ENCODE peak calls at places on chromosomes 16 and 17, in seven cellular contexts. V is naive thymus-derived CD8-positive, alpha-beta T cell; L is activated CD4-positive, alpha-beta memory T cell treated with anti-CD3 and anti-CD28 coated beads, Interleukin-2, amount 10 ng/mL, durations not matched to agents 7 days and 5 days; J is sigmoid colon; T is GM06990; K is GM04503; B is GM12891. S is an unnamed sample.
A peak's percentile ranks its signal among the peaks of the same experiment; 100 is the strongest.

GRCh38 chr17:57309479-57309878 is 53.2 kb downstream of the MSI2 start:
- DNase-seq in K (no peak), J (no peak), B (no peak), L (no peak), V (no peak), T (no peak), S (no peak)

GRCh38 chr17:13477180-13477611 is 124.5 kb downstream of the HS3ST3A1 start:
- DNase-seq in K (no peak), T (no peak), V (no peak), B (no peak), J (no peak), L (no peak), S (no peak)

GRCh38 chr17:75078097-75079022 is 9.4 kb upstream of the SLC16A5 start:
- DNase-seq in V (no peak), B (no peak), K (no peak), J (no peak), L (no peak), T (peak; percentile 56), S (peak; percentile 40)

GRCh38 chr17:66540131-66540781 is 237.8 kb downstream of the PRKCA start:
- DNase-seq in L (no peak), T (no peak), V (no peak), B (no peak), K (peak; percentile 73), J (peak; percentile 80), S (no peak)

GRCh38 chr17:74231846-74232713 is 18.7 kb downstream of the TTYH2 start:
- DNase-seq in V (no peak), T (no peak), K (no peak), J (no peak), B (no peak), L (no peak), S (no peak)

GRCh38 chr17:76293106-76293505 is 15.0 kb downstream of the QRICH2 start:
- DNase-seq in J (no peak), K (no peak), V (no peak), T (no peak), B (no peak), L (no peak), S (no peak)

GRCh38 chr17:31492880-31493655 is 101.6 kb downstream of the RAB11FIP4 start:
- DNase-seq in B (peak; percentile 53), L (peak; percentile 74), J (no peak), K (no peak), T (peak; percentile 68), V (no peak), S (peak; percentile 58)

GRCh38 chr16:50308237-50308965 is 42.0 kb downstream of the ADCY7 start:
- DNase-seq in T (no peak), L (peak; percentile 14), B (peak; percentile 22), K (no peak), V (no peak), J (peak; percentile 63), S (no peak)

GRCh38 chr17:77592503-77592902 is 366.0 kb upstream of the TNRC6C start:
- DNase-seq in K (no peak), L (no peak), T (no peak), V (no peak), J (no peak), B (no peak), S (no peak)

GRCh38 chr16:85286970-85287814 is 174.9 kb upstream of the CIBAR2 start:
- DNase-seq in L (no peak), J (peak; percentile 75), T (no peak), B (no peak), K (no peak), V (no peak), S (no peak)

GRCh38 chr17:63493411-63493810 is 16.6 kb downstream of the ACE start:
- DNase-seq in T (no peak), L (no peak), V (no peak), K (no peak), B (no peak), J (no peak), S (no peak)

GRCh38 chr16:69107311-69107962 is 2.0 kb downstream of the HAS3 start:
- DNase-seq in B (peak; percentile 26), T (no peak), K (no peak), V (no peak), L (no peak), J (no peak), S (no peak)

GRCh38 chr17:78724544-78724943 is 57.5 kb downstream of the CYTH1 start:
- DNase-seq in B (no peak), T (no peak), K (no peak), V (no peak), L (no peak), J (no peak), S (no peak)

GRCh38 chr17:72588961-72589360 is 468.1 kb downstream of the SOX9 start:
- DNase-seq in K (no peak), T (no peak), B (no peak), L (peak; percentile 53), V (no peak), J (no peak), S (no peak)

GRCh38 chr17:10843806-10844205 is 5.9 kb upstream of the PIRT start:
- DNase-seq in T (no peak), L (no peak), K (no peak), J (no peak), B (no peak), V (no peak), S (no peak)

GRCh38 chr16:85910854-85911247 is 11.9 kb downstream of the IRF8 start:
- DNase-seq in B (no peak), J (no peak), V (no peak), T (no peak), K (no peak), L (no peak), S (no peak)

GRCh38 chr17:27489045-27489715 is 32.9 kb downstream of the KSR1 start:
- DNase-seq in V (no peak), K (peak; percentile 45), B (no peak), L (no peak), T (no peak), J (peak; percentile 87), S (no peak)

GRCh38 chr17:6503641-6504195 is 52.6 kb downstream of the PITPNM3 start:
- DNase-seq in J (peak; percentile 14), K (no peak), V (no peak), T (no peak), L (no peak), B (no peak), S (no peak)

GRCh38 chr16:66087308-66087707 is 279.2 kb upstream of the CDH5 start:
- DNase-seq in B (no peak), K (no peak), V (no peak), J (no peak), T (no peak), L (no peak), S (no peak)

GRCh38 chr17:41917192-41917591 is 1.6 kb downstream of the ACLY start:
- DNase-seq in K (peak; percentile 84), J (no peak), B (no peak), T (no peak), V (no peak), L (no peak), S (no peak)

GRCh38 chr16:85240982-85241924 is 129.0 kb upstream of the CIBAR2 start:
- DNase-seq in L (no peak), T (no peak), B (no peak), J (no peak), K (no peak), V (no peak), S (no peak)

GRCh38 chr17:46783031-46783593 is 35.4 kb downstream of the WNT3 start:
- DNase-seq in J (no peak), B (no peak), T (no peak), K (no peak), V (no peak), L (no peak), S (no peak)

GRCh38 chr17:46038937-46039336 is 39.9 kb downstream of the STH start:
- DNase-seq in K (no peak), T (no peak), J (no peak), L (no peak), B (no peak), V (no peak), S (no peak)

GRCh38 chr16:86505899-86506864 is 4.1 kb upstream of the FOXF1 start:
- DNase-seq in L (no peak), J (no peak), T (no peak), K (no peak), V (no peak), B (no peak), S (no peak)

GRCh38 chr16:85428899-85429775 is 184.0 kb upstream of the GSE1 start:
- DNase-seq in J (peak; percentile 62), L (no peak), T (no peak), V (no peak), K (no peak), B (no peak), S (no peak)

GRCh38 chr17:34249497-34249877 is 5.6 kb upstream of the CCL2 start:
- DNase-seq in T (no peak), J (no peak), V (no peak), L (no peak), B (no peak), K (no peak), S (no peak)

GRCh38 chr17:2957631-2958286 is 105.6 kb downstream of the OR1D5 start:
- DNase-seq in B (no peak), V (no peak), J (peak; percentile 50), L (no peak), T (no peak), K (no peak), S (no peak)

GRCh38 chr16:1167276-1168107 is 14.6 kb downstream of the CACNA1H start:
- DNase-seq in J (no peak), K (no peak), B (no peak), V (no peak), L (no peak), T (no peak), S (no peak)

GRCh38 chr17:17757391-17757791 is 76.1 kb downstream of the RAI1 start:
- DNase-seq in K (no peak), L (peak; percentile 28), J (no peak), B (no peak), V (no peak), T (peak; percentile 72), S (no peak)

GRCh38 chr16:89273741-89274472 is 56.4 kb downstream of the ZNF778 start:
- DNase-seq in L (no peak), B (no peak), J (no peak), V (no peak), T (no peak), K (no peak), S (no peak)

GRCh38 chr17:7856081-7856791 is 1.1 kb downstream of the NAA38 start:
- DNase-seq in V (no peak), L (peak; percentile 54), T (no peak), J (peak; percentile 83), K (no peak), B (no peak), S (no peak)

GRCh38 chr16:57959121-57959520 is 11.8 kb downstream of the CNGB1 start:
- DNase-seq in L (no peak), J (no peak), B (no peak), T (no peak), V (no peak), K (no peak), S (no peak)

GRCh38 chr17:30782206-30782605 is 42.3 kb downstream of the CRLF3 start:
- DNase-seq in J (no peak), V (no peak), T (no peak), L (no peak), B (no peak), K (no peak), S (no peak)

GRCh38 chr17:16214190-16215001 is 938 bp downstream of the NCOR1 start:
- DNase-seq in J (no peak), B (no peak), K (no peak), V (no peak), L (no peak), T (no peak), S (no peak)

GRCh38 chr16:21001262-21001661 is 100.7 kb downstream of the LYRM1 start:
- DNase-seq in T (no peak), J (no peak), K (no peak), L (peak; percentile 32), B (no peak), V (no peak), S (no peak)

GRCh38 chr17:51585514-51586104 is 325.3 kb downstream of the UTP18 start:
- DNase-seq in B (no peak), K (no peak), J (no peak), L (no peak), T (no peak), V (no peak), S (no peak)